ENCODE peak calls at places on chromosome 2, in five cellular contexts. T, B, O, N and F are unnamed samples.

GRCh38 chr2:46286715-46287114 is 10.5 kb upstream of the EPAS1 start:
- DNase-seq in O (no peak), B (no peak), T (no peak), N (no peak), F (no peak)

GRCh38 chr2:238941262-238941792 is 93.4 kb downstream of the TWIST2 start:
- DNase-seq in T (no peak), N (no peak), B (no peak), O (no peak), F (no peak)

GRCh38 chr2:227460079-227460485 is 11.9 kb upstream of the AGFG1 start:
- DNase-seq in N (no peak), B (no peak), T (no peak), O (no peak), F (no peak)

GRCh38 chr2:196677404-196677803 is 37.9 kb downstream of the CCDC150 start:
- DNase-seq in T (no peak), O (no peak), N (no peak), B (no peak), F (peak; percentile 45)

GRCh38 chr2:84290537-84290936 is 168.5 kb downstream of the SUCLG1 start:
- DNase-seq in B (no peak), T (peak; percentile 27), N (no peak), O (no peak), F (no peak)

GRCh38 chr2:217774232-217774631 is 228.6 kb downstream of the TNS1 start:
- DNase-seq in B (no peak), O (no peak), N (no peak), T (no peak), F (no peak)

GRCh38 chr2:36756438-36756837 is 59.9 kb downstream of the VIT start:
- DNase-seq in B (no peak), T (no peak), N (no peak), O (no peak), F (no peak)

GRCh38 chr2:197806317-197806633 is 1.9 kb downstream of the PLCL1 start:
- DNase-seq in T (no peak), O (no peak), B (no peak), N (no peak), F (no peak)

GRCh38 chr2:69046221-69046662 is 33.3 kb downstream of the ANTXR1 start:
- DNase-seq in B (no peak), N (no peak), T (no peak), O (no peak), F (peak; percentile 35)
- TF ChIP-seq REST in B (no peak), N (no peak), T (no peak), O (no peak), F (no peak)

GRCh38 chr2:100991404-100991773 is 10.7 kb upstream of the RPL31 start:
- DNase-seq in B (no peak), N (no peak), T (no peak), O (no peak), F (no peak)

GRCh38 chr2:100989666-100990065 is 12.4 kb upstream of the RPL31 start:
- DNase-seq in O (no peak), B (no peak), N (no peak), T (no peak), F (no peak)

GRCh38 chr2:100990650-100991403 is 11.3 kb upstream of the RPL31 start:
- DNase-seq in O (no peak), T (no peak), N (no peak), B (no peak), F (no peak)

GRCh38 chr2:100988630-100989417 is 13.3 kb upstream of the RPL31 start:
- DNase-seq in O (no peak), N (no peak), T (no peak), B (no peak), F (no peak)

GRCh38 chr2:100990166-100990565 is 11.9 kb upstream of the RPL31 start:
- DNase-seq in N (no peak), T (no peak), O (no peak), B (no peak), F (no peak)
- H3K4me3 ChIP-seq in N (no peak overlapping the region), T (no peak overlapping the region), O (no peak overlapping the region), B (no peak overlapping the region), F (no peak overlapping the region)

DNA sequence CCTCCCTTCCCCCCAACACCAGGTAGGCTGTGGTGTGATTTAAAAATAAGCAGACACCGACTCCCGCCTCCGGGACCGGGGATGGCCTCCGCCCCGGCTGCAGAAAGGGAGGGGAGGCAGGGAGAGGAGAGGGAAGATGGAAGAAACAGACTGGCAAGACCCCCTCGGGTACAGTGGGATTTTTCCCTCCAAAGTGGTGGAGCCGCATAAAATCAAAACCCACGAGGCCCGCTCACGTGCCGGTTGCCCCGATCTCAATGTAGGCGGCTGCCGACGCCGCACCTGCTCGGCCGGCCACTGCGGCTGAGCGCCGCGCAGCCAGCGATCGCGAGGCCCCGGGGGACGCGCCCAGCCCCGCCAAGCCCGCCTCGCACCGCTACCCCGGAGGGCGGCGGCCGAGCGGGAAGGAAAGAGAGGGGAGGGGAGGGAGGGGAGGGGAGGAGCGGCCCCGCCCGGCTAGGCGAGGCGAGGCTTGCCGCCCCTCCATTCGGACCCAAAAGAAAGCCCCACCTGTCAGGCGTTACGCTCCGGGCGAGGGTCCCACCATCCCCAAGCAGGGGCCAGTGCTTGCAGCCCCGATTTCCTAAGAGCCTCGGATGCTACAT is 804 bp downstream of the ADD2 start:
- DNase-seq in B (no peak), N (no peak), O (peak; percentile 82), T (peak; percentile 79), F (no peak)
- TF ChIP-seq REST in B (no peak), N (no peak), O (no peak), T (no peak), F (no peak)

GRCh38 chr2:218958276-218958675 is 1.2 kb upstream of the CDK5R2 start:
- DNase-seq in O (no peak), T (no peak), N (no peak), B (no peak), F (no peak)

GRCh38 chr2:218959761-218960195 is 312 bp downstream of the CDK5R2 start:
- DNase-seq in O (peak; percentile 28), N (no peak), T (no peak), B (no peak), F (no peak)

GRCh38 chr2:218960196-218961165 is 1.0 kb downstream of the CDK5R2 start:
- DNase-seq in O (peak; percentile 27), N (no peak), B (no peak), T (no peak), F (no peak)

GRCh38 chr2:218957685-218958084 is 1.8 kb upstream of the CDK5R2 start:
- DNase-seq in B (no peak), T (no peak), O (no peak), N (no peak), F (no peak)

DNA sequence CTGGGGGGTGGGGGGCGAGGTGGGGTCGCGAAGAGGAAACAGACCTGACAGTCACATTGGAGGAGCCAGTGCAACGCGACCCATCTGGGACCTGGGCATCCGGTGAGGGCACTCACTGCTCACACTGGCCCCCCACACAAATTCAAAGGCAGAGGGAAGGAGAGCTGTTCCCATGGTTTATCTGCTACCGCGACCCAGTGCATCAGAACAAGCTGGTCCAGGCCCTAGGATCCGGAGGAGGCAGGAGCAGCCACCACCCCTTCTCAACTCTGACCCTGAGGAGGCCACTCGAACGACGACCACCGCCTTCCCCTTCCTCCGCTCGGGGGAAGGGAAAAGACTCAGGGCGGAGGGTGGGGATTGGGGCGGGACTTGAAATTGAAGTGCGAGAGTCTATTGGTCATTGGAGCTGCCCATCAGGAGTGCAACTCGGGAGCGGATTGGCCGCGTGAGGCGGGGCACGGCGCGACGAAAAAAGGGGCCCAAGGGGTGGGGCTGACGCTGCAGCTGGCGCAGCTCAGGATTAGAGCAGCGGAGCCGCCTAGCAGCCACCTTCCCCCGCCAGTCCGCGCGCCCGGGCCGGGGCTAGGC is at the start of gene CDK5R2:
- DNase-seq in N (peak; percentile 80), T (peak; percentile 98), B (peak; percentile 62), O (peak; percentile 97), F (peak; percentile 46)
- H3K4me3 ChIP-seq in N (peak within 1 kb of the TSS; percentile 51), T (peak within 1 kb of the TSS; percentile 38), B (peak within 1 kb of the TSS; percentile 64), O (peak within 1 kb of the TSS; percentile 83), F (peak within 1 kb of the TSS; percentile 65)

GRCh38 chr2:106275971-106276370 is 81.9 kb upstream of the UXS1 start:
- DNase-seq in T (no peak), O (no peak), B (no peak), N (no peak), F (no peak)
- TF ChIP-seq REST in T (no peak), O (no peak), B (no peak), N (no peak), F (no peak)

GRCh38 chr2:2021995-2022394 is 277.7 kb upstream of the PXDN start:
- DNase-seq in T (no peak), O (no peak), B (no peak), N (no peak), F (no peak)
- H3K4me3 ChIP-seq in T (no peak overlapping the region), O (no peak overlapping the region), B (no peak overlapping the region), N (no peak overlapping the region), F (no peak overlapping the region)

GRCh38 chr2:212811946-212812345 is 273.3 kb upstream of the ERBB4 start:
- DNase-seq in N (no peak), B (no peak), O (peak; percentile 1), T (no peak), F (no peak)

GRCh38 chr2:212816267-212816666 is 277.7 kb upstream of the ERBB4 start:
- DNase-seq in O (no peak), T (no peak), N (no peak), B (no peak), F (no peak)

GRCh38 chr2:212814941-212815340 is 276.3 kb upstream of the ERBB4 start:
- DNase-seq in O (no peak), T (no peak), B (no peak), N (no peak), F (no peak)

GRCh38 chr2:212811036-212811805 is 272.6 kb upstream of the ERBB4 start:
- DNase-seq in B (no peak), O (no peak), T (no peak), N (no peak), F (no peak)

GRCh38 chr2:212815453-212815852 is 276.9 kb upstream of the ERBB4 start:
- DNase-seq in T (no peak), O (peak; percentile 2), N (no peak), B (no peak), F (no peak)
- TF ChIP-seq REST in T (no peak), O (no peak), N (no peak), B (no peak), F (no peak)

GRCh38 chr2:11133936-11134320 is 21.3 kb upstream of the SLC66A3 start:
- DNase-seq in T (no peak), O (no peak), N (no peak), B (no peak), F (no peak)
- H3K4me3 ChIP-seq in T (no peak overlapping the region), O (peak overlapping the region; percentile 61), N (no peak overlapping the region), B (no peak overlapping the region), F (no peak overlapping the region)

GRCh38 chr2:24276349-24276899 is 83.9 kb downstream of the ITSN2 start:
- DNase-seq in T (no peak), O (peak; percentile 10), N (no peak), B (no peak), F (no peak)
- TF ChIP-seq REST in T (no peak), O (no peak), N (no peak), B (no peak), F (no peak)